ENCODE peak calls at places on chromosomes 12 and 14, in four cellular contexts. R is adipocyte, V is T-helper 9 cell, A is NCI-H345. O is an unnamed sample.

GRCh38 chr12:98180603-98181002 is 334.8 kb upstream of the TMPO start:
- DNase-seq in R (no peak), A (no peak), V (no peak), O (no peak)

GRCh38 chr12:62350554-62350953 is 90.3 kb downstream of the USP15 start:
- DNase-seq in V (no peak), R (no peak), A (no peak), O (no peak)

GRCh38 chr14:44961151-44961729 is 507 bp downstream of the KLHL28 start:
- DNase-seq in A (peak; percentile 45), R (peak; percentile 88), V (peak; percentile 52), O (peak; percentile 83)

GRCh38 chr12:91576432-91576831 is 393.8 kb upstream of the DCN start:
- DNase-seq in V (no peak), A (no peak), R (no peak), O (no peak)

GRCh38 chr12:100375023-100375737 is 18.3 kb downstream of the SLC17A8 start:
- DNase-seq in A (no peak), V (no peak), R (peak; percentile 48), O (peak; percentile 7)

GRCh38 chr12:3480744-3481143 is 10.3 kb upstream of the PRMT8 start:
- DNase-seq in A (no peak), R (no peak), V (no peak), O (no peak)

GRCh38 chr12:116152268-116152667 is 125.2 kb downstream of the MED13L start:
- DNase-seq in A (no peak), V (no peak), R (peak; percentile 95), O (no peak)

GRCh38 chr12:65656904-65657351 is 167.4 kb upstream of the HMGA2 start:
- DNase-seq in A (no peak), V (no peak), R (peak; percentile 76), O (no peak)

GRCh38 chr14:22699801-22700564 is 55.8 kb upstream of the OR6J1 start:
- DNase-seq in V (no peak), R (no peak), A (no peak), O (no peak)

GRCh38 chr12:68180792-68181744 is 21.5 kb upstream of the IFNG start:
- DNase-seq in A (peak; percentile 56), R (no peak), V (no peak), O (no peak)

GRCh38 chr14:90184094-90184493 is 72.3 kb upstream of the PSMC1 start:
- DNase-seq in V (no peak), A (no peak), R (no peak), O (no peak)

GRCh38 chr12:5694759-5695409 is 250.2 kb downstream of the ANO2 start:
- DNase-seq in V (no peak), A (no peak), R (peak; percentile 26), O (no peak)

GRCh38 chr12:94208433-94208921 is 60.1 kb downstream of the PLXNC1 start:
- DNase-seq in R (no peak), A (no peak), V (no peak), O (no peak)

GRCh38 chr12:93434305-93434704 is 7.4 kb downstream of the UBE2N start:
- DNase-seq in A (no peak), V (no peak), R (peak; percentile 48), O (no peak)

GRCh38 chr12:7190268-7191055 is 976 bp downstream of the PEX5 start:
- DNase-seq in A (peak; percentile 17), V (no peak), R (peak; percentile 60), O (peak; percentile 60)

GRCh38 chr12:107645630-107646333 is 39.8 kb upstream of the PWP1 start:
- DNase-seq in R (no peak), A (no peak), V (no peak), O (no peak)

GRCh38 chr14:101875726-101876268 is 88.6 kb upstream of the DYNC1H1 start:
- DNase-seq in V (no peak), R (no peak), A (no peak), O (no peak)

GRCh38 chr12:27388650-27389049 is 56.0 kb downstream of the BMAL2 start:
- DNase-seq in V (no peak), R (no peak), A (no peak), O (no peak)

GRCh38 chr12:112179341-112179740 is 54.0 kb downstream of the TRAFD1 start:
- DNase-seq in A (no peak), V (no peak), R (no peak), O (no peak)

GRCh38 chr12:101777476-101777875 is 38.2 kb upstream of the SYCP3 start:
- DNase-seq in R (no peak), V (no peak), A (no peak), O (no peak)

GRCh38 chr12:114499338-114499737 is 93.4 kb upstream of the TBX5 start:
- DNase-seq in R (no peak), V (no peak), A (no peak), O (no peak)

GRCh38 chr14:99745307-99745951 is 47.8 kb upstream of the EML1 start:
- DNase-seq in A (no peak), V (no peak), R (peak; percentile 29), O (no peak)

GRCh38 chr12:60230103-60230502 is 634.3 kb downstream of the SLC16A7 start:
- DNase-seq in V (no peak), A (no peak), R (peak; percentile 13), O (no peak)

GRCh38 chr12:75908961-75909699 is 122.4 kb downstream of the PHLDA1 start:
- DNase-seq in R (peak; percentile 85), A (peak; percentile 78), V (no peak), O (no peak)

GRCh38 chr14:68941820-68942219 is 37.3 kb downstream of the ACTN1 start:
- DNase-seq in V (no peak), A (no peak), R (peak; percentile 85), O (no peak)

GRCh38 chr12:101935769-101936741 is 58.7 kb downstream of the DRAM1 start:
- DNase-seq in R (peak; percentile 93), A (no peak), V (no peak), O (no peak)

GRCh38 chr14:29857545-29857944 is 70.1 kb downstream of the PRKD1 start:
- DNase-seq in V (no peak), R (no peak), A (no peak), O (no peak)

GRCh38 chr14:59185676-59186075 is 2.8 kb upstream of the DAAM1 start:
- DNase-seq in V (no peak), R (no peak), A (no peak), O (no peak)

O was measured in NCI-H82.